ENCODE peak calls at places on chromosome 22, in five cellular contexts. P, T, N, Y and R are unnamed samples.

GRCh38 chr22:31952459-31952858 is 8.1 kb downstream of the YWHAH start:
- DNase-seq in N (no peak), Y (no peak), P (no peak), T (no peak), R (no peak)

GRCh38 chr22:27748355-27749168 is 53.0 kb downstream of the MN1 start:
- DNase-seq in P (no peak), Y (no peak), T (peak), N (no peak), R (no peak)

GRCh38 chr22:37454857-37455686 is 27.8 kb upstream of the ELFN2 start:
- DNase-seq in T (no peak), N (no peak), Y (peak), P (no peak), R (peak)

GRCh38 chr22:46050451-46050845 is 73.5 kb upstream of the WNT7B start:
- DNase-seq in Y (no peak), T (peak), N (no peak), P (no peak), R (no peak)

GRCh38 chr22:47997612-47998011 is 1235.2 kb downstream of the TBC1D22A start:
- DNase-seq in T (no peak), P (no peak), Y (no peak), N (no peak), R (no peak)

GRCh38 chr22:32660292-32660691 is 141.2 kb upstream of the TIMP3 start:
- DNase-seq in T (peak), P (peak), Y (peak), N (no peak), R (peak)

GRCh38 chr22:28316014-28316413 is 363.6 kb downstream of the TTC28 start:
- DNase-seq in Y (peak), T (no peak), N (no peak), P (no peak), R (peak)

GRCh38 chr22:27863001-27863400 is 56.1 kb downstream of the PITPNB start:
- DNase-seq in Y (no peak), T (no peak), P (no peak), N (no peak), R (no peak)

GRCh38 chr22:23749747-23750373 is 1.1 kb downstream of the ZNF70 start:
- DNase-seq in N (no peak), T (no peak), P (no peak), Y (no peak), R (peak)

GRCh38 chr22:45552580-45553332 is 50.1 kb downstream of the FBLN1 start:
- DNase-seq in P (no peak), N (no peak), Y (no peak), T (no peak), R (no peak)

GRCh38 chr22:35561796-35562526 is 21.3 kb downstream of the RASD2 start:
- DNase-seq in P (no peak), T (peak), N (no peak), Y (no peak), R (peak)

GRCh38 chr22:47933226-47933625 is 1170.8 kb downstream of the TBC1D22A start:
- DNase-seq in Y (no peak), T (no peak), N (no peak), P (no peak), R (no peak)

GRCh38 chr22:47205081-47205491 is 442.6 kb downstream of the TBC1D22A start:
- DNase-seq in N (no peak), Y (no peak), P (no peak), T (no peak), R (no peak)

GRCh38 chr22:33492210-33492651 is 428.0 kb downstream of the LARGE1 start:
- DNase-seq in N (no peak), Y (peak), P (no peak), T (no peak), R (no peak)

GRCh38 chr22:44093791-44094190 is 69.7 kb downstream of the PARVB start:
- DNase-seq in N (no peak), Y (no peak), P (no peak), T (no peak), R (no peak)

GRCh38 chr22:45229181-45229580 is 11.5 kb downstream of the KIAA0930 start:
- DNase-seq in Y (no peak), N (no peak), P (no peak), T (no peak), R (no peak)

GRCh38 chr22:28283025-28283654 is 364.1 kb upstream of the PITPNB start:
- DNase-seq in Y (no peak), P (no peak), N (no peak), T (no peak), R (no peak)

GRCh38 chr22:29816539-29816938 is 21.5 kb downstream of the ASCC2 start:
- DNase-seq in N (no peak), P (no peak), Y (no peak), T (no peak), R (no peak)

GRCh38 chr22:42275176-42275575 is 4.7 kb upstream of the TCF20 start:
- DNase-seq in T (no peak), N (no peak), Y (no peak), P (no peak), R (no peak)

GRCh38 chr22:22687638-22688500 is 43.5 kb downstream of the GGTLC2 start:
- DNase-seq in Y (peak), P (no peak), N (no peak), T (peak), R (peak)

GRCh38 chr22:29457730-29458129 is 19.3 kb downstream of the RFPL1 start:
- DNase-seq in N (peak), P (no peak), T (peak), Y (peak), R (peak)

GRCh38 chr22:42892571-42893316 is 35.7 kb upstream of the ARFGAP3 start:
- DNase-seq in T (no peak), Y (no peak), N (no peak), P (no peak), R (no peak)

GRCh38 chr22:45919504-45920286 is 57.3 kb downstream of the WNT7B start:
- DNase-seq in Y (no peak), T (no peak), N (no peak), P (no peak), R (no peak)

GRCh38 chr22:28951969-28952521 is 68.7 kb downstream of the ZNRF3 start:
- DNase-seq in P (no peak), Y (peak), N (no peak), T (peak), R (no peak)

GRCh38 chr22:36048911-36049677 is 20.5 kb upstream of the RBFOX2 start:
- DNase-seq in P (no peak), N (no peak), T (no peak), Y (no peak), R (no peak)

GRCh38 chr22:44393066-44393465 is 80.3 kb upstream of the SHISAL1 start:
- DNase-seq in N (no peak), Y (no peak), T (peak), P (no peak), R (no peak)

GRCh38 chr22:47356433-47357011 is 594.1 kb downstream of the TBC1D22A start:
- DNase-seq in T (no peak), N (no peak), P (no peak), Y (no peak), R (no peak)

GRCh38 chr22:36741204-36741793 is 34.6 kb downstream of the IFT27 start:
- DNase-seq in Y (no peak), N (no peak), P (no peak), T (no peak), R (peak)

GRCh38 chr22:45045219-45045618 is 35.4 kb upstream of the PHF21B start:
- DNase-seq in P (no peak), T (no peak), Y (no peak), N (no peak), R (no peak)

GRCh38 chr22:46073683-46074504 is 76.4 kb upstream of the PPARA start:
- DNase-seq in Y (no peak), T (peak), P (no peak), N (no peak), R (no peak)

GRCh38 chr22:46081831-46082210 is 68.5 kb upstream of the PPARA start:
- DNase-seq in P (no peak), T (peak), N (no peak), Y (no peak), R (no peak)

GRCh38 chr22:32723632-32724031 is 77.9 kb upstream of the TIMP3 start:
- DNase-seq in T (no peak), P (no peak), Y (no peak), N (peak), R (no peak)

GRCh38 chr22:24141586-24141985 is 39.7 kb upstream of the SUSD2 start:
- DNase-seq in P (no peak), Y (no peak), T (no peak), N (no peak), R (no peak)

GRCh38 chr22:17896552-17896951 is 122.3 kb upstream of the BID start:
- DNase-seq in T (peak), N (no peak), P (no peak), Y (no peak), R (peak)

GRCh38 chr22:17898375-17898774 is 124.1 kb upstream of the BID start:
- DNase-seq in N (no peak), T (no peak), P (no peak), Y (no peak), R (no peak)

GRCh38 chr22:17893900-17894299 is 119.6 kb upstream of the BID start:
- DNase-seq in N (no peak), T (no peak), Y (peak), P (no peak), R (no peak)

GRCh38 chr22:17897864-17898263 is 123.6 kb upstream of the BID start:
- DNase-seq in P (no peak), Y (no peak), T (no peak), N (no peak), R (no peak)

GRCh38 chr22:17897411-17897810 is 123.1 kb upstream of the BID start:
- DNase-seq in P (no peak), Y (peak), T (no peak), N (no peak), R (no peak)
- TF ChIP-seq ATF2 in P (no peak), Y (no peak), T (no peak), N (no peak), R (no peak)

GRCh38 chr22:20571078-20571503 is 63.7 kb downstream of the MED15 start:
- DNase-seq in Y (no peak), P (no peak), N (no peak), T (no peak), R (no peak)

GRCh38 chr22:20567993-20568417 is 60.6 kb downstream of the MED15 start:
- DNase-seq in P (no peak), T (peak), Y (no peak), N (no peak), R (no peak)

GRCh38 chr22:20567371-20567847 is 60.0 kb downstream of the MED15 start:
- DNase-seq in T (no peak), Y (no peak), N (no peak), P (no peak), R (no peak)

GRCh38 chr22:20568502-20569058 is 61.2 kb downstream of the MED15 start:
- DNase-seq in P (no peak), T (no peak), N (no peak), Y (no peak), R (no peak)

GRCh38 chr22:20569059-20570058 is 61.9 kb downstream of the MED15 start:
- DNase-seq in P (no peak), N (peak), Y (no peak), T (no peak), R (no peak)
- TF ChIP-seq ATF2 in P (no peak), N (no peak), Y (no peak), T (no peak), R (peak)

DNA sequence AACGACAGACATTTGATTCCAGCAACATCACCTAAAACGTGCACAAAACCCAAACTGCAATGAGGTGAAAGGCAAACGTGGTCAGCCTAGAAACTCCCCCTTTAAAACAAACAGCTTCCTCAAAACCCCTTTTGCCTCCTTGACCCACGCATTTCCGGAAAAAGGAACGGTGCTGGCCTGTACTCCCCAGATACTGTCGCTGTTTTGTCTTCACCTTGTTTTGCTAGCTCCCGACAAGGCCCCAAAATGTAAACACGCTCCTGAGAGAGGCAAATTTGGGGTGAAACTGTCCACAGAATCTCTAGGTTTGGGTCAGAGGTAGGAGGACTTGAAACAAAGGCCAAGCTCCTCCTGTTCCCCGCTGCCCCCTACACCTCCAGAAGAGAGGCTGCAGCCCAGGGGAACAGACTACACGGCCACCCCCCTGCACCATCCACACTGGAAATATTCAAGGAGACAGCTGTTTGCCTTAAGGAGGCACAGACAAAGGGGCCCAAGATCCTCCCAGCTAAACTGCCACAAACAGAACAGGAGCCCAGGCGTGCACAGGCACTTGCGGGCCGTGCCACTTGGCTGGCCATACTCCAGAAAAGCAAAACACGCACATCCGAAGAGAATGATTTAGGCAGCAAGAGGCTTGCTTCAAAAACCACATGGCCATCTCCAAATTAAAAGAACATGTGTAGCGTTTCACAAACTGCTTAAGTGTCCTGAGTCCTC is 160.6 kb upstream of the GRK3 start:
- DNase-seq in T (no peak), P (no peak), Y (peak), N (no peak), R (peak)
- TF ChIP-seq ATF2 in T (no peak), P (no peak), Y (no peak), N (no peak), R (no peak)

GRCh38 chr22:26714971-26715370 is 57.6 kb downstream of the MIAT start:
- DNase-seq in Y (no peak), N (no peak), P (no peak), T (no peak), R (no peak)

GRCh38 chr22:26722159-26722558 is 64.8 kb downstream of the MIAT start:
- DNase-seq in T (no peak), N (no peak), Y (no peak), P (no peak), R (no peak)

GRCh38 chr22:26718488-26718887 is 61.1 kb downstream of the MIAT start:
- DNase-seq in P (no peak), Y (no peak), T (no peak), N (no peak), R (no peak)

GRCh38 chr22:26715392-26715939 is 58.1 kb downstream of the MIAT start:
- DNase-seq in N (no peak), T (no peak), Y (no peak), P (no peak), R (no peak)

DNA sequence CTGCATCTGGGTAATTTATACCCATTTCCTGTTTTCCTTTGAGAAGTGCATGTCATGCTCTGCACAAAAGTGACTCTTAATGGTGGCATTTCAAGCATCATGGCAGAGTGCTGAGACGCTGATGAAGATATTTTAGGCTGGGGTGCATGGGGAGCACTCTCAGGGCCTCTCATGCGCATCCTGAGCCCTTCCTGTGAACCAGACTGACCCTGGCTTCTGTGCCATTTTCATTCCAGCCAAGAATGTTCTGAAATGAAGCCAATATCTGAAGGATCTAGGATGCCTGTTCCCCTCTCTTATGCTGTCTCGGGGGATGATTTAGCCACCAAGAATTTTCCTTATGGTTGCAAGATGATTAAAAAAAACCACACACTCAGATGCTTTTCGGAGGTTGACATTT is 61.5 kb downstream of the MIAT start:
- DNase-seq in T (no peak), N (no peak), Y (no peak), P (no peak), R (no peak)
- TF ChIP-seq ATF2 in T (no peak), N (no peak), Y (no peak), P (no peak), R (no peak)

DNA sequence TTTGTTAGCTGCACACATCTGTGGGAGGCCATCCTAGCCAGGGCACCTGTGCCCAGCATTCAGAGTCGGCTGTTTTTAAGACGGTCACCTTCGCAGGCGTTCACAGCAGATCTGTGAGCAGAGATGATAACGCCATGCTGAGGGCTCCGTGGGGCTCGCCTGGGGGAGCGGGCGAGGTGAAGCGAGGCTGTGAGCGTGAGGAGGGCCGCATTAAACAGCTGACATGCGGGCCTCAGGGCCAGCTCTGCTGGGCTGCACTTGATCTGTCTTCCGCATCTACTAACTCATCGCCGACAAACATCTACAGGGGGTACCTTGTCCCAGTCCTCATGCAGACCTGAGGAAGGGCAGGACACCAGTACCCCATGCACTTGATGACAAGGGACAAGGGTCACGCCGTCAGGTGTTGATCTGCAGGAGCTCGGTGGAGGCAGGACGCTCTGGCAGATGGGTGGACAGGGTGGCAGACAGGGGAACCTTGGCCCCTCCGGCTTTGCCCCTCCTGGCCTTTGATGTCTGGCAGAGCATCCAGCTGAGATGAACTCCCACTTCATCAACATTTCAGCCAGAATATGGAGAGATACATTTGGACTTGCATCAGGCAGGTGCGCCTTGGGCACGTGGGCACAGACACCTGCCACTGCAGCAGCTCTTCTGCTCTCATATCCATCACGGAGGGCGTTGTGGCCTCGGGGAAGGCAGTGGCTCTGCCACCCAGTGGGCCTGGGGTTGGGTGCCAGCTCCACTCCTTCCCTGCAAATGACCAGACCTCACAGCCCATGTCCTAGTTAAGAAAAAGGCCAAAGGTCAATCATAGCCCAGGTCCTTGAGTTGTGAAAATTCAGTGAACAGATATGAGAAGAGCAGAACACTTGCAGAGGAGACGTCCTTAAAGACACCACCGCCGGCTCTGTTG is 822.9 kb downstream of the BRD1 start:
- DNase-seq in T (no peak), N (no peak), Y (no peak), P (no peak), R (no peak)
- TF ChIP-seq ATF2 in T (no peak), N (no peak), Y (no peak), P (no peak), R (no peak)

GRCh38 chr22:25663654-25664053 is 78.3 kb upstream of the MYO18B start:
- DNase-seq in P (no peak), Y (peak), N (no peak), T (no peak), R (no peak)

GRCh38 chr22:25673721-25674120 is 68.3 kb upstream of the MYO18B start:
- DNase-seq in N (no peak), T (no peak), Y (no peak), P (no peak), R (no peak)

GRCh38 chr22:25666308-25666707 is 75.7 kb upstream of the MYO18B start:
- DNase-seq in P (no peak), T (peak), N (no peak), Y (peak), R (no peak)

GRCh38 chr22:25672685-25673084 is 69.3 kb upstream of the MYO18B start:
- DNase-seq in Y (no peak), N (no peak), P (no peak), T (no peak), R (no peak)

DNA sequence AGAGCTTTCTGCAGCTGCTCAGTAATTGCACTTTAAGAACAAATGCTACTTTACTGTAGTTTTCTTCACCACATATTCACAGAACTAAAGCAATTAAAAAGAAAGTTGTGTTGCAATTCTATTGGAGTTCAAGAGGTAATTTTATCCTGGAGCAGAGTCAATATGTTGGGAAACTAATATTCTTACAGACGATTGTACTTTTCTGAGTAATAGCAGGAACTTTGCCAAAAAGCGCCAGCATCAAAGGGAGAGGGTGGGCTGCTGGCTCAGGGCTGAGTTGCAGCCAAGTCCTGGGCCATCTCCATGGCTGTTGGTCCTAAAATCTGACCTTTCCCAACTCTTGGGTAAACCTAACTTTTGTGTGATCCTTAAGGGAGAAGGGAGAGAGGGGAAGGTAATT is 73.6 kb upstream of the MYO18B start:
- DNase-seq in P (no peak), T (no peak), N (no peak), Y (peak), R (no peak)
- TF ChIP-seq ATF2 in P (no peak), T (no peak), N (no peak), Y (no peak), R (no peak)

DNA sequence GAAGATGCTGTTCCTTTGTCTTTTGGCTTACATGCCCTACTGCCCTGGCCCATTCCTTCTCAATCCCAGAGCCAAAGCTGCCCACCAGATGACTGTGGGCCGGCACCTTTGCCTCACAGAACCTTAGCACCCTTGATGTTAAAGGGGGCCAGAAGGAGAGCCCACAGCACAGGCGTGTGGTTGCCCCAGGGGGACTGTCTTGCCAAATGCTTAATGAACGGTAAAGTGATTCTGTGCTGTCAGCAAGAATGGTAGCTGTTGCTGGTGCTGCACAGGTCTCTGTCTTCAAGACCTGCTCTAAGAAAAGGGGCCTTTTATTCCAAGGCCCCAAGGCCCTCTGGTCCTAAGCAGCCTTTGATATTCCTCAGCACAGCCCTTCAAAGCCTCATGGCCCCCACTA is 113.3 kb downstream of the MORC2 start:
- DNase-seq in T (no peak), N (no peak), P (no peak), Y (no peak), R (no peak)
- TF ChIP-seq ATF2 in T (no peak), N (no peak), P (no peak), Y (no peak), R (no peak)